ENCODE peak calls at places on chromosomes 16 and 17, in nine cellular contexts. Y is fibroblast of the aortic adventitia; N is thoracic aorta; K is activated effector memory CD4-positive, alpha-beta T cell treated with anti-CD3 and anti-CD28 coated beads, Interleukin-2, amount 50 U/mL, for 16 hours; W is GM19239; V is K562; B is ascending aorta; M is psoas muscle; E is H54. I is an unnamed sample.

GRCh38 chr17:79192503-79193500 is 118.2 kb downstream of the ENGASE start:
- DNase-seq in Y (peak; percentile 21), N (no peak), K (no peak), W (no peak), V (peak; percentile 61), B (no peak), M (no peak), E (peak; percentile 58), I (no peak)

GRCh38 chr16:50842589-50842988 is 100.7 kb downstream of the CYLD start:
- DNase-seq in Y (no peak), N (no peak), K (no peak), W (no peak), V (no peak), B (no peak), M (no peak), E (no peak), I (no peak)

GRCh38 chr17:62614142-62614541 is 13.3 kb upstream of the MRC2 start:
- DNase-seq in Y (peak; percentile 86), N (no peak), K (no peak), W (no peak), V (no peak), B (no peak), M (peak; percentile 24), E (no peak), I (no peak)

GRCh38 chr17:79923974-79924638 is 84.9 kb upstream of the CBX4 start:
- DNase-seq in Y (peak; percentile 17), N (no peak), K (peak; percentile 72), W (no peak), V (peak; percentile 78), B (no peak), M (no peak), E (peak; percentile 82), I (no peak)

GRCh38 chr17:42518046-42518754 is 17.8 kb upstream of the NAGLU start:
- DNase-seq in Y (peak; percentile 99), N (peak; percentile 80), K (no peak), W (no peak), V (peak; percentile 64), B (peak; percentile 96), M (peak; percentile 90), E (peak; percentile 69), I (peak; percentile 94)

GRCh38 chr16:2465653-2466415 is 5.3 kb upstream of the NTN3 start:
- DNase-seq in Y (no peak), N (no peak), K (no peak), W (no peak), V (no peak), B (no peak), M (no peak), E (no peak), I (no peak)

GRCh38 chr17:57735707-57736106 is 9.4 kb downstream of the CCDC182 start:
- DNase-seq in Y (no peak), N (no peak), K (no peak), W (no peak), V (peak; percentile 34), B (no peak), M (no peak), E (peak; percentile 29), I (no peak)

GRCh38 chr17:34979650-34980352 is 511 bp upstream of the LIG3 start:
- DNase-seq in Y (peak; percentile 22), N (no peak), K (no peak), W (no peak), V (peak; percentile 41), B (no peak), M (no peak), E (no peak), I (no peak)

GRCh38 chr16:3143189-3143588 is 8.4 kb downstream of the ZNF213 start:
- DNase-seq in Y (no peak), N (no peak), K (no peak), W (no peak), V (no peak), B (no peak), M (no peak), E (no peak), I (no peak)

GRCh38 chr17:68593331-68593710 is 7.8 kb downstream of the FAM20A start:
- DNase-seq in Y (peak; percentile 86), N (no peak), K (no peak), W (no peak), V (no peak), B (no peak), M (no peak), E (no peak), I (no peak)

GRCh38 chr17:42672038-42672437 is 4.8 kb downstream of the PLEKHH3 start:
- DNase-seq in Y (no peak), N (no peak), K (no peak), W (no peak), V (no peak), B (peak; percentile 55), M (no peak), E (no peak), I (no peak)

GRCh38 chr17:4448197-4448980 is 14.6 kb downstream of the SPNS3 start:
- DNase-seq in Y (no peak), N (no peak), K (no peak), W (no peak), V (no peak), B (no peak), M (no peak), E (peak; percentile 50), I (no peak)

GRCh38 chr17:76536511-76537287 is 810 bp downstream of the CYGB start:
- DNase-seq in Y (no peak), N (no peak), K (no peak), W (no peak), V (no peak), B (no peak), M (no peak), E (no peak), I (no peak)

GRCh38 chr16:63530974-63531373 is 1494.7 kb upstream of the CDH8 start:
- DNase-seq in Y (no peak), N (no peak), K (no peak), W (no peak), V (no peak), B (no peak), M (no peak), E (no peak), I (no peak)

GRCh38 chr16:80158766-80159165 is 382.0 kb upstream of the DYNLRB2 start:
- DNase-seq in Y (peak; percentile 40), N (no peak), K (no peak), W (no peak), V (no peak), B (no peak), M (no peak), E (peak; percentile 47), I (no peak)

GRCh38 chr17:81277421-81277820 is 17.7 kb downstream of the SLC38A10 start:
- DNase-seq in Y (peak; percentile 69), N (no peak), K (no peak), W (no peak), V (no peak), B (no peak), M (no peak), E (no peak), I (no peak)